ENCODE peak calls at places on chromosomes 1 and 21, in seven cellular contexts. One of them, this sample, is unnamed.
A peak's percentile ranks its signal among the peaks of the same experiment; 100 is the strongest.

GRCh38 chr1:91809267-91809666 is 76.7 kb downstream of the TGFBR3 start:
- DNase-seq in suprapubic skin: no peak
- DNase-seq in CD4-positive, alpha-beta T cell: no peak
- DNase-seq in chondrocyte: no peak
- DNase-seq in cardiac fibroblast: no peak
- DNase-seq in progenitor cell of endocrine pancreas: no peak
- DNase-seq in epithelial cell of esophagus: no peak
- DNase-seq in this sample: no peak

GRCh38 chr1:224173523-224173922 is 9.5 kb upstream of the DEGS1 start:
- DNase-seq in CD4-positive, alpha-beta T cell: no peak
- DNase-seq in suprapubic skin: no peak
- DNase-seq in epithelial cell of esophagus: peak; percentile 89
- DNase-seq in chondrocyte: no peak
- DNase-seq in progenitor cell of endocrine pancreas: no peak
- DNase-seq in cardiac fibroblast: no peak
- DNase-seq in this sample: no peak

GRCh38 chr1:150931773-150932172 is 5.6 kb downstream of the SETDB1 start:
- DNase-seq in progenitor cell of endocrine pancreas: no peak
- DNase-seq in epithelial cell of esophagus: peak; percentile 11
- DNase-seq in chondrocyte: no peak
- DNase-seq in suprapubic skin: no peak
- DNase-seq in cardiac fibroblast: peak; percentile 39
- DNase-seq in CD4-positive, alpha-beta T cell: no peak
- DNase-seq in this sample: no peak

GRCh38 chr21:42414928-42415769 is 11.4 kb downstream of the UBASH3A start:
- DNase-seq in cardiac fibroblast: peak; percentile 56
- DNase-seq in epithelial cell of esophagus: peak; percentile 92
- DNase-seq in CD4-positive, alpha-beta T cell: peak; percentile 73
- DNase-seq in chondrocyte: no peak
- DNase-seq in progenitor cell of endocrine pancreas: no peak
- DNase-seq in suprapubic skin: no peak
- DNase-seq in this sample: no peak

GRCh38 chr21:38170705-38171682 is 85.8 kb upstream of the KCNJ15 start:
- DNase-seq in CD4-positive, alpha-beta T cell: no peak
- DNase-seq in epithelial cell of esophagus: peak; percentile 22
- DNase-seq in chondrocyte: no peak
- DNase-seq in cardiac fibroblast: peak; percentile 44
- DNase-seq in suprapubic skin: no peak
- DNase-seq in progenitor cell of endocrine pancreas: no peak
- DNase-seq in this sample: no peak

GRCh38 chr1:209652121-209652742 is at the start of gene LAMB3:
- DNase-seq in suprapubic skin: no peak
- DNase-seq in chondrocyte: no peak
- DNase-seq in epithelial cell of esophagus: peak; percentile 94
- DNase-seq in cardiac fibroblast: no peak
- DNase-seq in progenitor cell of endocrine pancreas: no peak
- DNase-seq in CD4-positive, alpha-beta T cell: no peak
- DNase-seq in this sample: no peak

GRCh38 chr1:17569200-17570139 is 30.0 kb downstream of the ARHGEF10L start:
- DNase-seq in progenitor cell of endocrine pancreas: no peak
- DNase-seq in CD4-positive, alpha-beta T cell: no peak
- DNase-seq in epithelial cell of esophagus: peak; percentile 36
- DNase-seq in chondrocyte: no peak
- DNase-seq in cardiac fibroblast: peak; percentile 91
- DNase-seq in suprapubic skin: peak; percentile 91
- DNase-seq in this sample: no peak

GRCh38 chr1:85849660-85850059 is 141.4 kb upstream of the ZNHIT6 start:
- DNase-seq in suprapubic skin: no peak
- DNase-seq in CD4-positive, alpha-beta T cell: no peak
- DNase-seq in chondrocyte: no peak
- DNase-seq in cardiac fibroblast: no peak
- DNase-seq in progenitor cell of endocrine pancreas: no peak
- DNase-seq in epithelial cell of esophagus: no peak
- DNase-seq in this sample: no peak

GRCh38 chr1:30748098-30748698 is 9.4 kb downstream of the LAPTM5 start:
- DNase-seq in epithelial cell of esophagus: peak; percentile 89
- DNase-seq in cardiac fibroblast: no peak
- DNase-seq in suprapubic skin: no peak
- DNase-seq in progenitor cell of endocrine pancreas: no peak
- DNase-seq in chondrocyte: peak; percentile 64
- DNase-seq in CD4-positive, alpha-beta T cell: no peak
- DNase-seq in this sample: no peak

GRCh38 chr1:180962178-180962577 is 49.5 kb downstream of the KIAA1614 start:
- DNase-seq in cardiac fibroblast: no peak
- DNase-seq in CD4-positive, alpha-beta T cell: no peak
- DNase-seq in suprapubic skin: no peak
- DNase-seq in chondrocyte: no peak
- DNase-seq in progenitor cell of endocrine pancreas: no peak
- DNase-seq in epithelial cell of esophagus: peak; percentile 58
- DNase-seq in this sample: no peak

GRCh38 chr1:109902204-109902985 is 8.3 kb upstream of the CSF1 start:
- DNase-seq in epithelial cell of esophagus: peak; percentile 53
- DNase-seq in progenitor cell of endocrine pancreas: no peak
- DNase-seq in CD4-positive, alpha-beta T cell: no peak
- DNase-seq in chondrocyte: no peak
- DNase-seq in suprapubic skin: no peak
- DNase-seq in cardiac fibroblast: no peak
- DNase-seq in this sample: no peak

GRCh38 chr1:154539486-154540483 is 18.7 kb downstream of the UBE2Q1 start:
- DNase-seq in progenitor cell of endocrine pancreas: no peak
- DNase-seq in chondrocyte: no peak
- DNase-seq in epithelial cell of esophagus: no peak
- DNase-seq in CD4-positive, alpha-beta T cell: no peak
- DNase-seq in suprapubic skin: no peak
- DNase-seq in cardiac fibroblast: no peak
- DNase-seq in this sample: no peak

GRCh38 chr1:154529308-154529707 is 27.1 kb upstream of the SHE start:
- DNase-seq in cardiac fibroblast: no peak
- DNase-seq in suprapubic skin: no peak
- DNase-seq in chondrocyte: no peak
- DNase-seq in progenitor cell of endocrine pancreas: no peak
- DNase-seq in CD4-positive, alpha-beta T cell: no peak
- DNase-seq in epithelial cell of esophagus: no peak
- DNase-seq in this sample: no peak

GRCh38 chr1:154536570-154536969 is 21.9 kb downstream of the UBE2Q1 start:
- DNase-seq in CD4-positive, alpha-beta T cell: no peak
- DNase-seq in progenitor cell of endocrine pancreas: no peak
- DNase-seq in cardiac fibroblast: no peak
- DNase-seq in suprapubic skin: no peak
- DNase-seq in chondrocyte: no peak
- DNase-seq in epithelial cell of esophagus: no peak
- DNase-seq in this sample: no peak

GRCh38 chr1:154534263-154534844 is 24.1 kb downstream of the UBE2Q1 start:
- DNase-seq in chondrocyte: no peak
- DNase-seq in cardiac fibroblast: peak; percentile 38
- DNase-seq in CD4-positive, alpha-beta T cell: no peak
- DNase-seq in progenitor cell of endocrine pancreas: peak; percentile 46
- DNase-seq in epithelial cell of esophagus: peak; percentile 75
- DNase-seq in suprapubic skin: no peak
- DNase-seq in this sample: no peak
- TF ChIP-seq CTCF in chondrocyte: peak; percentile 74
- TF ChIP-seq CTCF in cardiac fibroblast: peak; percentile 44
- TF ChIP-seq CTCF in CD4-positive, alpha-beta T cell: no peak
- TF ChIP-seq CTCF in progenitor cell of endocrine pancreas: peak; percentile 66
- TF ChIP-seq CTCF in epithelial cell of esophagus: peak; percentile 81
- TF ChIP-seq CTCF in suprapubic skin: no peak
- TF ChIP-seq CTCF in this sample: no peak

GRCh38 chr1:214658785-214659184 is 55.8 kb downstream of the CENPF start:
- DNase-seq in epithelial cell of esophagus: peak; percentile 40
- DNase-seq in chondrocyte: no peak
- DNase-seq in suprapubic skin: no peak
- DNase-seq in cardiac fibroblast: peak; percentile 47
- DNase-seq in CD4-positive, alpha-beta T cell: no peak
- DNase-seq in progenitor cell of endocrine pancreas: no peak
- DNase-seq in this sample: peak; percentile 20
- TF ChIP-seq CTCF in epithelial cell of esophagus: peak; percentile 59
- TF ChIP-seq CTCF in chondrocyte: peak; percentile 83
- TF ChIP-seq CTCF in suprapubic skin: no peak
- TF ChIP-seq CTCF in cardiac fibroblast: peak; percentile 36
- TF ChIP-seq CTCF in CD4-positive, alpha-beta T cell: no peak
- TF ChIP-seq CTCF in progenitor cell of endocrine pancreas: peak; percentile 52
- TF ChIP-seq CTCF in this sample: no peak

DNA sequence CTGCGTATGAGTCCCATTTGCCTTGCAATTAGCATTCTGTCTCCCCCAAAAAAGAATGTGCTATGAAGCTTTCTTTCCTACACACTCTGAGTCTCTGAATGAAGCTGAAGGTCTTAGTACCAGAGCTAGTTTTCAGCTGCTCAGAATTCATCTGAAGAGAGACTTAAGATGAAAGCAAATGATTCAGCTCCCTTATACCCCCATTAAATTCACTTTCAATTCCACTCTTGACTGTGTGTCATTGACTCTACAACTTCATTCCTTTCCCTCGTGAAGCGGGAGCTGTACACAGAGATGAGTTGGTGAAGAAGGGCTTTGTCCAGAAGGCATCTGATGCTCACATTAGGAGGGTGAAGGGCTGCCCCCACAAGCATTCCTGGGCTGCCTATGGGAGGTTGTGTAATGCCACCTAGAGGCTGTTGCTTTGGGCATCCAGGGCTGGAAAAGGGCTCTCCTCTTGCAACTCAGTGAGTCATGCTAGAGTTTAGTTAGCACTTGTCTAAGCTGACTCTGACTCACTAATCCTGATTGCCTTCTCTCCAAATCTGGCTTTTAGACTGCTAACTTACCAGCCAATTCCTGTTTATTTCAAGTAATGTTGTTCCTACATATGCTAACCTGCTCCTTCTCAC is 1.8 kb downstream of the SPRR1B start:
- DNase-seq in CD4-positive, alpha-beta T cell: no peak
- DNase-seq in chondrocyte: no peak
- DNase-seq in epithelial cell of esophagus: peak; percentile 99
- DNase-seq in cardiac fibroblast: peak; percentile 19
- DNase-seq in progenitor cell of endocrine pancreas: no peak
- DNase-seq in suprapubic skin: no peak
- DNase-seq in this sample: no peak
- TF ChIP-seq CTCF in CD4-positive, alpha-beta T cell: no peak
- TF ChIP-seq CTCF in chondrocyte: no peak
- TF ChIP-seq CTCF in epithelial cell of esophagus: peak; percentile 65
- TF ChIP-seq CTCF in cardiac fibroblast: no peak
- TF ChIP-seq CTCF in progenitor cell of endocrine pancreas: peak; percentile 40
- TF ChIP-seq CTCF in suprapubic skin: no peak
- TF ChIP-seq CTCF in this sample: no peak

DNA sequence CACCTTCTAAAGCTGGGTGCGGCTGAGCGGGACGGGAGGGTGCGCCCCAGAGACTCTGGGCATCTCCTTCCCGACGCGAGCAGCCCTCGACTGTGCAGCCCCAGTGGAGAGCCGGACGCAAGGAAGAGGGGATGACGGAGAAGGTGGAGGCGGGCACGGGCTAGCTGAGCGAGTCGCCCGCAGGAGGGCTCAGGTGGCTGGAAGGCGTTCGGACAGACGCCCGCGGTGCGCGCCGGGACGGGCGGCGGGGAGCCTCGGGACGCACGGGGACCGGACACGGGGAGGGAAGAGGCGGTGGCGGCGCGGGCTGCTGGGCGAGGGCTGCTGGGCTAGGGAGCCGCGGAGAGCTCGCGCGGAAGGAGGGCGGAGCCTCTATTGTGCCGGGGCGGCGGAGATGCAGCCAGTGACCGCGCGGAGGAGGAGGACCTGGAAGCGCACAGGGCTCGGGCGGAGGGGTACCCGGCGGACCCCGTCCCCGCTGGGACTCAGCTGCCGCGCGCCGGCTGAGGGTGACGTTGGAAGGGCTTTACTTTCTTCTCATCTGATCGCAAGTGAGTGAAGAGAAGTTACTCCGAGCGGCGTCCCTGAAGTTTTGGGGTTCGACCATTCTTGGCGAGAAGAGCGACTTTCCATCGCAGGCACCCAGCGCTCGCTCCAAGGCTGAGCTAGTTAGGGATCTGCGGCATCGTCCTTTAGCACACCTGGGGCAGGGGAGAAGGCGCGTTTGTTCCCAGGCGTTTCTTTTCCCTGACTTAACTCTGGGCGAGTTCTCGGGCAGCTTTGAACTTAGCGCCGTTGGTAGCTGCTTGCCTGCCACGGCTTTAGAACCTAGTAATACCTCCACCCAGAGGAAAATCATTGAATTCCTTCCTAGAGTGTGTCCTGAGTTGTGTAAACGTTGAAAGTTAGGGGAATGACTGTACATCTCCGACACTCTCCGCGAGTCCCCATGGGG is at the start of gene OLFML2B:
- DNase-seq in progenitor cell of endocrine pancreas: peak; percentile 43
- DNase-seq in cardiac fibroblast: peak; percentile 92
- DNase-seq in epithelial cell of esophagus: peak; percentile 80
- DNase-seq in chondrocyte: no peak
- DNase-seq in CD4-positive, alpha-beta T cell: peak; percentile 16
- DNase-seq in suprapubic skin: peak; percentile 88
- DNase-seq in this sample: peak; percentile 58
- TF ChIP-seq CTCF in progenitor cell of endocrine pancreas: no peak
- TF ChIP-seq CTCF in cardiac fibroblast: peak; percentile 37
- TF ChIP-seq CTCF in epithelial cell of esophagus: peak; percentile 25
- TF ChIP-seq CTCF in chondrocyte: peak; percentile 81
- TF ChIP-seq CTCF in CD4-positive, alpha-beta T cell: no peak
- TF ChIP-seq CTCF in suprapubic skin: no peak
- TF ChIP-seq CTCF in this sample: no peak

GRCh38 chr1:4673494-4673893 is 19.1 kb downstream of the AJAP1 start:
- DNase-seq in progenitor cell of endocrine pancreas: no peak
- DNase-seq in epithelial cell of esophagus: no peak
- DNase-seq in suprapubic skin: no peak
- DNase-seq in cardiac fibroblast: no peak
- DNase-seq in chondrocyte: no peak
- DNase-seq in CD4-positive, alpha-beta T cell: no peak
- DNase-seq in this sample: no peak
- TF ChIP-seq CTCF in progenitor cell of endocrine pancreas: no peak
- TF ChIP-seq CTCF in epithelial cell of esophagus: no peak
- TF ChIP-seq CTCF in suprapubic skin: no peak
- TF ChIP-seq CTCF in cardiac fibroblast: no peak
- TF ChIP-seq CTCF in chondrocyte: no peak
- TF ChIP-seq CTCF in CD4-positive, alpha-beta T cell: no peak
- TF ChIP-seq CTCF in this sample: no peak

GRCh38 chr1:202237052-202237451 is 43.5 kb downstream of the LGR6 start:
- DNase-seq in cardiac fibroblast: no peak
- DNase-seq in epithelial cell of esophagus: peak; percentile 51
- DNase-seq in suprapubic skin: peak; percentile 47
- DNase-seq in chondrocyte: no peak
- DNase-seq in progenitor cell of endocrine pancreas: peak; percentile 33
- DNase-seq in CD4-positive, alpha-beta T cell: no peak
- DNase-seq in this sample: no peak
- TF ChIP-seq CTCF in cardiac fibroblast: peak; percentile 60
- TF ChIP-seq CTCF in epithelial cell of esophagus: peak; percentile 37
- TF ChIP-seq CTCF in suprapubic skin: no peak
- TF ChIP-seq CTCF in chondrocyte: peak; percentile 59
- TF ChIP-seq CTCF in progenitor cell of endocrine pancreas: peak; percentile 60
- TF ChIP-seq CTCF in CD4-positive, alpha-beta T cell: no peak
- TF ChIP-seq CTCF in this sample: no peak

DNA sequence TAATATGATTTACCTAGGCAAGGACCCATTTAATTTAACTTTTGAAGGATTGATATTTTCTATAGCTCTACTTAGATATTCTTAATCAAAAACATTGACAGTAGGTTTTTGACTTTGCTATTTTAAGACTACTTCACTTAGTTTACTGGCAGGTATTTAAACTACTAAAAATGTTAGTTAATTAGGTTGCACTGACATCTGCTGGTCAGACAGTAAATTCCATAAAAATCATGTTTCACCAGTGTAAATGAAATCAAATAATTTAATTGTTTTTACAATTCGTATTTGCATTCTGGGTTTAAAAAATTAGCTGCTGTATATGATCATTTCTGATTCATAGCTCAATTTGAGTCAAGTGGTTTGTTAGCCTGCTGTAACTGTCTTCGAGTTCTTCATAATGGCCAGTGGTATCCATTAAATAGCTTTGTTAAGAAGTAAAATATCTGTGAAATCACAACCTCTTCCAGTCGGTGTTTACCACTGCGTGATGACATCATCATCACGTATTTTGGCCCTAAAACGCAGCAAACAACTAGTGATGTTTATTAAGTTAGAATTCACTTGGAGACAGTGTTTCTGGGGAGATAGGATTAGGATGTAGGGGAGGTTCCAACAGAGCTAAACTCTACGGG is 26.2 kb downstream of the EXTL2 start:
- DNase-seq in progenitor cell of endocrine pancreas: no peak
- DNase-seq in epithelial cell of esophagus: peak; percentile 57
- DNase-seq in chondrocyte: no peak
- DNase-seq in suprapubic skin: no peak
- DNase-seq in CD4-positive, alpha-beta T cell: no peak
- DNase-seq in cardiac fibroblast: peak; percentile 75
- DNase-seq in this sample: no peak
- TF ChIP-seq CTCF in progenitor cell of endocrine pancreas: peak; percentile 74
- TF ChIP-seq CTCF in epithelial cell of esophagus: peak; percentile 36
- TF ChIP-seq CTCF in chondrocyte: peak; percentile 98
- TF ChIP-seq CTCF in suprapubic skin: peak; percentile 17
- TF ChIP-seq CTCF in CD4-positive, alpha-beta T cell: peak; percentile 75
- TF ChIP-seq CTCF in cardiac fibroblast: peak; percentile 45
- TF ChIP-seq CTCF in this sample: peak; percentile 68

This sample was measured in mesothelial cell of epicardium.